ENCODE peak calls at places on chromosomes 13 and 19, in five cellular contexts. N is neural progenitor cell, D is cardiac fibroblast, M is Calu3, X is retinal pigment epithelial cell. T is an unnamed sample.
A peak's percentile ranks its signal among the peaks of the same experiment; 100 is the strongest.

GRCh38 chr13:35771898-35772297 is 295.4 kb upstream of the MAB21L1 start:
- DNase-seq in M (no peak), N (peak; percentile 39), D (peak; percentile 45), X (peak; percentile 91), T (no peak)

GRCh38 chr19:2237869-2238153 is 1.2 kb downstream of the SF3A2 start:
- DNase-seq in N (no peak), X (no peak), D (no peak), M (no peak), T (no peak)

GRCh38 chr19:47458672-47459071 is 13.0 kb downstream of the SLC8A2 start:
- DNase-seq in N (no peak), D (no peak), M (no peak), X (no peak), T (no peak)

GRCh38 chr19:16381756-16382401 is 57.3 kb downstream of the KLF2 start:
- DNase-seq in X (no peak), N (no peak), D (peak; percentile 94), M (no peak), T (no peak)

GRCh38 chr19:1970003-1970805 is 29.2 kb downstream of the CSNK1G2 start:
- DNase-seq in D (no peak), X (no peak), N (no peak), M (no peak), T (no peak)

GRCh38 chr13:25709088-25709487 is 337.3 kb downstream of the ATP8A2 start:
- DNase-seq in X (no peak), N (no peak), M (no peak), D (no peak), T (no peak)

GRCh38 chr19:41753159-41753558 is 2.2 kb upstream of the CEACAM6 start:
- DNase-seq in D (peak; percentile 18), M (peak; percentile 89), X (no peak), N (peak; percentile 50), T (peak; percentile 61)

GRCh38 chr13:58165617-58166016 is 534.1 kb downstream of the PCDH17 start:
- DNase-seq in N (no peak), M (no peak), D (no peak), X (no peak), T (no peak)

GRCh38 chr19:12796146-12797071 is 5.1 kb downstream of the JUNB start:
- DNase-seq in M (peak; percentile 70), N (peak; percentile 93), D (peak; percentile 88), X (no peak), T (peak; percentile 83)

GRCh38 chr19:19661675-19662251 is 1.7 kb downstream of the ATP13A1 start:
- DNase-seq in N (peak; percentile 87), M (no peak), D (no peak), X (no peak), T (peak; percentile 97)

GRCh38 chr19:19661141-19661674 is 2.3 kb downstream of the ATP13A1 start:
- DNase-seq in X (no peak), M (no peak), N (peak; percentile 19), D (no peak), T (no peak)

GRCh38 chr19:19662344-19662743 is 1.1 kb downstream of the ATP13A1 start:
- DNase-seq in D (no peak), M (no peak), X (no peak), N (no peak), T (peak; percentile 46)

GRCh38 chr19:19662866-19663291 is 597 bp downstream of the ATP13A1 start:
- DNase-seq in D (peak; percentile 20), N (no peak), M (no peak), X (no peak), T (no peak)

DNA sequence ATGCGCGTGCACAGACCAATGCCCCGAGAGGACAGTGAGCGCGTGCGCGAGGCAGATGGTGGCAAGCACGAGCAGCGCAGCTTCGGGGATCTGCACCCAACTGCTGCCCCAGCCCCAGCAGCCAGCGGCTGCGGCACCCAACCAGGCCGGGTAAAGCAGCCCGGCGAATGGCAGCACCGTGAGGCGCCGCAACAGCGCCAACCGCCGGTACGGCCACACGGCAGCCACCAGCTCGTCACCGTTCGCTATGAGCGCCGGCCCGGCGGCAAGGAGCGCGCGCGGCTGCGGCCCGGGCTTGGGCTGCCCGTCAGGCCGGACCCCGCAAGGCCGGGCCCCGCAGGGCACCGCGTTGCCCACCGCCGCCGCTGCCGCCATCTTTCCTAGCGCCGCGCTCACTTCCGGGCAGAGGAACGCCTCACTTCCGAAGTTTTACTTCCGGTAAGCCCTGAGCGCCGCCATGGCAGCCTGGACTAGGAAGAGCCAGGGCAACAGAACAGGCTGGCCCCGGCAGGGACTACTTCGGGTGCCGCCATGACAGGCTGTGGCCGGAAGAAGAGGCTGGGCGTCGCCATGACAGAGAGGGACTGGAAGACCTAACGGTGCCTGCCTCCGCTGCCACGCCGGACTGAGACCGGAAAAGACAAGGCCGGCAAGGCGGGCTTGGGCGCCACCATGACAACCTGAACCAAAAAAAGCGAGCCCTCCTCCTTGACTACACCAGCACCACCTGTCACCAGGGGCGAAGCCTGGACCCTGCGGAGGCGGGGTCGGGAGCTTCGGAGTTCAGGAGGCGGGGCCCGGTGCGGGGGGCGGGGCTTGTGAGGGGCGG is at the start of gene ATP13A1:
- DNase-seq in D (peak; percentile 99), M (peak; percentile 86), X (peak; percentile 94), N (peak; percentile 97), T (peak; percentile 99)
- TF ChIP-seq CTCF in D (no peak), M (no peak), X (no peak), N (peak; percentile 38), T (peak; percentile 27)

GRCh38 chr13:48186722-48187121 is 46.3 kb upstream of the ITM2B start:
- DNase-seq in X (no peak), N (no peak), D (no peak), M (no peak), T (no peak)

GRCh38 chr13:48185018-48185417 is 48.0 kb upstream of the ITM2B start:
- DNase-seq in D (no peak), X (no peak), M (no peak), N (no peak), T (no peak)

GRCh38 chr13:48188640-48189039 is 44.4 kb upstream of the ITM2B start:
- DNase-seq in M (no peak), D (no peak), X (no peak), N (no peak), T (no peak)

GRCh38 chr13:48189122-48189521 is 43.9 kb upstream of the ITM2B start:
- DNase-seq in X (no peak), N (no peak), M (no peak), D (no peak), T (no peak)

GRCh38 chr13:48188129-48188528 is 44.9 kb upstream of the ITM2B start:
- DNase-seq in D (no peak), X (no peak), N (no peak), M (no peak), T (no peak)
- TF ChIP-seq CTCF in D (no peak), X (no peak), N (no peak), M (no peak), T (no peak)

DNA sequence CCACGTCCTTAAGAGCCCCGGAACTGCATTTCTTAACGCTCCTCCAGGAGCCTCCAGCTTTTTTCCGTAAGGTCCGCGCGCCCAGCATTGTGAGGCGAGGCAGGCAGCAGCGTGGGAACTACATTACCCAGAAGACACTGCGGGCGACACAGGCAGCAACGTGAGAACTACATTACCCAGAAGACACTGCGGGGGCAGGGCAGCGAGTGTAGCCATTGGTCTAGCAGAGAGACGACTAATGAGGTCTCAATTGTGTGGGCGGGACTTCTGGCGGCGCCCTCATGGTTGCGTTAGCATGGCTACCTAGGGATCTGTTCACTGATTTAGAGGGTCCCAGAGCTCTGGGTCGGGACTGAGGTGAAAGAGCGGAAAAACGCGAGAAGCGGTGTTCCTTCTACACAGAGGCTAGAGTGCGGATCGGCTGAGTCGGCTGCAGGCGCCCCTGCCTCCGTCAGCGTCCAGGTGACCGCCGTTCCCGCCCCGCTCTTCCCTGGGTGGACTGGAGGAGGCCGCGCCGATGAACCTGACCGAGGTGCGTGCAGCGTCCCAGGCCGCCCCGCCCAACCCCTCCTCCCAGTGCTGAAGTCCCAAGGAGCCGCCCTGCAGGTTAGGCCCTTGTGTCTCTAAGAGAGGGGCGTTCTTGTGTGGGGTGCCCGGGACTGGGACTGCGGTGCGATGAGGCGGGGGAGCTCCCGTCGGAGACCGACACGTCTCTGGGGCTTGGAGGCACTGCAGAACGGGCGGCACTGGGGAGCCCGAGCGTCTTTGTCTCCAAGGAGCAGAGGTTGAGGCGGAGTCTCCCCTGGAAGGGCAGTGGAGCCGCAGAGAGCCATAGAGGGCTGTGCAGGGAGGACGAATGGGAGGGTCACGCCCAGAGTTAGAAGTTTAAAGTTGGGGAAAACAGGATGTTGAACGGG is at the start of gene ZNF749:
- DNase-seq in M (peak; percentile 99), D (peak; percentile 98), N (peak; percentile 99), X (peak; percentile 93), T (peak; percentile 98)
- TF ChIP-seq CTCF in M (no peak), D (no peak), N (no peak), X (no peak), T (no peak)

GRCh38 chr19:37226248-37226647 is 8.2 kb downstream of the ZNF383 start:
- DNase-seq in N (no peak), M (no peak), X (no peak), D (no peak), T (no peak)

GRCh38 chr19:37227996-37228395 is 10.0 kb downstream of the ZNF383 start:
- DNase-seq in N (peak; percentile 42), X (no peak), D (no peak), M (no peak), T (no peak)
- TF ChIP-seq CTCF in N (peak; percentile 74), X (peak; percentile 67), D (peak; percentile 61), M (peak; percentile 49), T (peak; percentile 25)

DNA sequence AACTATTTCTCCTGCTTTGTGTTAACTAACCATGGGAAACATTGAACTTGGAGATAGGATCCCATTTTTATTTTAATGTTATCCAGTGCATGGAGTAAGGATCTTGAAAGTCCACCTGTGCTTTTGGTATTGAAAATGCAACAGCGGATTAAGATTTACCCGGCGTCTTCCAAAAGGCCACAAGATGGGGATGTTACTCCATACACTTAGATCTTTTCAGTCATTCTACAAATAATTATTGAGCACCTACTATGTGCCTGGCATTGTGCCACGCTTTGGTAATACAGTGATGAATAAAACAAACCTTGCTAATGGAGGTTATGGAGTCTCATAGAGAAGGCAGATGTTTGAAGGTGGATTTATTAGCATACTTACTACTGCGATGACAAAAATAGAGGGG is 56.9 kb downstream of the RFC3 start:
- DNase-seq in X (no peak), N (no peak), D (no peak), M (no peak), T (no peak)
- TF ChIP-seq CTCF in X (peak; percentile 32), N (peak; percentile 35), D (no peak), M (no peak), T (no peak)

T was measured in GM12865.